ENCODE peak calls at places on chromosomes 1 and 21, in nine cellular contexts. G is CD8-positive, alpha-beta memory T cell; H is GM23248; Q is heart right ventricle; J is lower lobe of right lung; I is stomach; C is epithelial cell of proximal tubule; A is lower leg skin; P is mammary epithelial cell. R is an unnamed sample.

GRCh38 chr1:50666849-50667248 is 243.6 kb upstream of the DMRTA2 start:
- DNase-seq in G (no peak), H (no peak), P (no peak), A (no peak), J (no peak), I (no peak), Q (no peak), C (no peak), R (no peak)

GRCh38 chr1:52348704-52349301 is 17.2 kb downstream of the CC2D1B start:
- DNase-seq in I (no peak), P (peak; percentile 28), C (no peak), A (no peak), J (no peak), H (peak; percentile 48), Q (no peak), G (no peak), R (peak; percentile 46)

GRCh38 chr1:217029311-217030157 is 306.3 kb upstream of the ESRRG start:
- DNase-seq in H (peak; percentile 75), A (peak; percentile 20), J (peak; percentile 50), P (peak; percentile 95), C (peak; percentile 86), Q (no peak), G (no peak), I (peak; percentile 36), R (no peak)

GRCh38 chr1:228318823-228319241 is 87.8 kb downstream of the TRIM11 start:
- DNase-seq in G (no peak), Q (peak; percentile 4), J (peak; percentile 45), C (no peak), A (no peak), P (no peak), H (no peak), I (peak; percentile 22), R (no peak)

GRCh38 chr1:175599212-175599681 is 144.1 kb downstream of the TNR start:
- DNase-seq in I (no peak), Q (no peak), C (no peak), J (no peak), H (no peak), A (no peak), P (no peak), G (no peak), R (no peak)

GRCh38 chr1:12315126-12315525 is 85.3 kb downstream of the VPS13D start:
- DNase-seq in J (no peak), C (no peak), I (no peak), Q (no peak), P (no peak), A (no peak), H (peak; percentile 41), G (no peak), R (no peak)

GRCh38 chr1:200890818-200891773 is 3.6 kb upstream of the INAVA start:
- DNase-seq in I (no peak), P (peak; percentile 65), A (no peak), J (no peak), H (peak; percentile 55), G (peak; percentile 11), Q (no peak), C (no peak), R (peak; percentile 56)

GRCh38 chr1:44289530-44289929 is 65.5 kb downstream of the ERI3 start:
- DNase-seq in C (no peak), G (no peak), H (no peak), I (no peak), P (no peak), Q (no peak), J (no peak), A (no peak), R (no peak)

GRCh38 chr1:188689542-188689941 is 1788.1 kb downstream of the BRINP3 start:
- DNase-seq in I (no peak), H (no peak), Q (no peak), P (peak; percentile 56), G (no peak), J (no peak), C (no peak), A (no peak), R (peak; percentile 54)

GRCh38 chr1:182391028-182391361 is 595 bp downstream of the GLUL start:
- DNase-seq in Q (no peak), J (peak; percentile 48), H (no peak), I (no peak), P (no peak), G (no peak), A (no peak), C (no peak), R (no peak)

GRCh38 chr1:212760126-212760823 is 31.3 kb downstream of the NSL1 start:
- DNase-seq in J (no peak), Q (no peak), A (no peak), G (peak; percentile 28), C (no peak), P (no peak), I (no peak), H (peak; percentile 51), R (peak; percentile 52)

GRCh38 chr1:156420209-156421061 is 51.4 kb downstream of the RHBG start:
- DNase-seq in P (no peak), H (peak; percentile 33), G (peak; percentile 52), C (no peak), A (no peak), J (no peak), I (no peak), Q (no peak), R (no peak)

GRCh38 chr1:234778215-234779159 is 168.5 kb upstream of the IRF2BP2 start:
- DNase-seq in C (no peak), H (no peak), A (no peak), P (no peak), J (peak; percentile 68), G (peak; percentile 46), I (no peak), Q (no peak), R (peak; percentile 26)

GRCh38 chr1:167839009-167839408 is 74.9 kb downstream of the ADCY10 start:
- DNase-seq in G (no peak), Q (no peak), P (no peak), A (no peak), I (no peak), C (no peak), H (no peak), J (no peak), R (no peak)

GRCh38 chr1:218985424-218985823 is 188.3 kb upstream of the LYPLAL1 start:
- DNase-seq in G (no peak), H (no peak), P (no peak), J (no peak), A (no peak), C (no peak), Q (no peak), I (no peak), R (no peak)

GRCh38 chr1:27299385-27300252 is 22.3 kb upstream of the TMEM222 start:
- DNase-seq in Q (peak; percentile 58), J (peak; percentile 51), H (peak; percentile 99), A (no peak), G (no peak), I (peak; percentile 48), C (no peak), P (peak; percentile 97), R (no peak)

GRCh38 chr1:61078611-61079010 is 3.8 kb upstream of the NFIA start:
- DNase-seq in I (no peak), C (no peak), G (no peak), Q (no peak), A (no peak), J (no peak), P (no peak), H (peak; percentile 54), R (no peak)
- H3K4me3 ChIP-seq in I (peak overlapping the region; percentile 52), C (peak overlapping the region; percentile 49), G (peak overlapping the region; percentile 61), Q (peak overlapping the region; percentile 57), A (no peak overlapping the region), J (peak overlapping the region; percentile 58), P (no peak overlapping the region), H (peak overlapping the region; percentile 93), R (peak overlapping the region; percentile 56)

DNA sequence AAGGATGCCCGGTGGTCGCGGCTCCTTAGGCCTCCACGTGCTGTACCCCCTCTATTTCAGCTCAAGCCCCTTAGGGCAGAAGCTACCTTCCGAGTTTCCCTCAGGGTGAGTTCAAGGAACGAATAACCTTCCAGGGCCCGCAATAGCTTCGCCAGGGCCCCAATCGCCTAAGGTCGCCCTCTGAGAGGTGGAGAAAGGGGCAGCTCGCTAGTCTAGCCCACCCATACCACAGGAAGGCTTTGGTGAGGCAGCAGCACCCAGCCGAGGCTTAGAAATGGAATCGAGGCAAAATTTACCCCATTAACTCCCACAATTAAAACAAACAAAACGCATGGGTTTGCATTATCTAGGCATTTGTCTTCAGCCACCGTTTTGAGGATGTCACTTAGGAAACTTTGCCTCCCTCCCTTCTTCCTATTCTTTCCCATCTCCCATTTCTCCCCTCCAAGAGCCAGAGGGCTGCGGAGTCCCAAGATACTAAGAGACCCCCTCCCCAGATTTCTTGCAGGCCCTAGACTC is 954 bp downstream of the WNT2B start:
- DNase-seq in C (no peak), I (no peak), Q (no peak), J (no peak), G (no peak), H (no peak), A (peak; percentile 8), P (no peak), R (no peak)
- H3K4me3 ChIP-seq in C (no peak overlapping the region), I (peak overlapping the region; percentile 56), Q (no peak overlapping the region), J (peak overlapping the region; percentile 59), G (no peak overlapping the region), H (no peak overlapping the region), A (no peak overlapping the region), P (no peak overlapping the region), R (no peak overlapping the region)

GRCh38 chr1:202143011-202143767 is 1.3 kb downstream of the ARL8A start:
- DNase-seq in A (no peak), Q (no peak), J (peak; percentile 69), G (peak; percentile 27), C (no peak), H (peak; percentile 53), I (no peak), P (peak; percentile 57), R (no peak)
- H3K4me3 ChIP-seq in A (peak overlapping the region; percentile 82), Q (peak overlapping the region; percentile 93), J (peak overlapping the region; percentile 92), G (peak overlapping the region; percentile 93), C (peak overlapping the region; percentile 96), H (peak overlapping the region; percentile 86), I (peak overlapping the region; percentile 94), P (peak overlapping the region; percentile 91), R (peak overlapping the region; percentile 96)

DNA sequence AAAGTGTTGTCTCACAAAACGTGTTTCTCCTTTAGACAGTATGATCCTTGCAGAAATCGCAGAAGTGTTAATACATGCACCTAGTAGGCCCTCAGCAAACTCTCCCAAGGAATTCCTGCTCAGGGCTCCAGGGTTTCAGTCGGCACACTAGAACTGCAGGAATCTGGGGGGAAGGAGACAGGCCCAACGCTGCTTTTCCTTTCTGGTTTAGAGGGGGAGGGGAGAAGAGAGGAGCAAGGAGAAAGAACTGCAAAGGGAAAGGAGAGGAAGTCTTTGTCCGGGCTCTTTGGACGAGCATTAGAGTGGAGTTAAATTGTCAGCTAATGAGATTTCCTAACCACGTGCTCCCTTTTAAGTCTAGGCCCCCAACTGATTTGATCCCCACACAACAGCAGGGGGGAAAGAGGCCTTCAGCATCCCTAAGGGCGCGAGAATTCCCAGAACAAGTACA is 103.7 kb upstream of the SOD1 start:
- DNase-seq in H (no peak), J (no peak), A (no peak), G (no peak), C (no peak), P (no peak), Q (no peak), I (no peak), R (peak; percentile 78)
- H3K4me3 ChIP-seq in H (no peak overlapping the region), J (no peak overlapping the region), A (no peak overlapping the region), G (no peak overlapping the region), C (no peak overlapping the region), P (no peak overlapping the region), Q (no peak overlapping the region), I (no peak overlapping the region), R (peak overlapping the region; percentile 13)

R was measured in A673.